ENCODE peak calls at places on chromosome 21, in six cellular contexts. V is midbrain; X is stimulated activated CD4-positive, alpha-beta T cell treated with anti-CD3 and anti-CD28 coated beads, Interleukin-1b, Interleukin-23, amount 100 ng/mL, for 24 hours; L is anterior cingulate cortex; W is pons; F is iPS DF 19.7. D is an unnamed sample.

GRCh38 chr21:45545691-45546531 is 3.7 kb upstream of the SLC19A1 start:
- DNase-seq in V (no peak), L (no peak), F (no peak), X (no peak), W (no peak), D (no peak)

GRCh38 chr21:35226960-35227741 is 178.0 kb upstream of the RUNX1 start:
- DNase-seq in X (peak), F (no peak), V (no peak), W (no peak), L (no peak), D (no peak)

GRCh38 chr21:37281993-37282392 is 14.9 kb upstream of the VPS26C start:
- DNase-seq in F (no peak), W (no peak), V (no peak), X (no peak), L (no peak), D (no peak)

GRCh38 chr21:32771134-32771523 is 426 bp downstream of the PAXBP1 start:
- DNase-seq in V (no peak), L (no peak), F (no peak), X (peak), W (no peak), D (no peak)

GRCh38 chr21:42156690-42157605 is 62.0 kb upstream of the ABCG1 start:
- DNase-seq in L (peak), F (no peak), X (no peak), W (peak), V (peak), D (no peak)

GRCh38 chr21:41124626-41125240 is 43.2 kb upstream of the BACE2 start:
- DNase-seq in X (no peak), L (no peak), W (no peak), V (no peak), F (no peak), D (no peak)

GRCh38 chr21:27759820-27760219 is 792.9 kb upstream of the ADAMTS5 start:
- DNase-seq in W (no peak), F (no peak), V (no peak), X (no peak), L (no peak), D (no peak)

GRCh38 chr21:39385299-39386145 is 36.6 kb upstream of the HMGN1 start:
- DNase-seq in L (peak), X (peak), V (peak), F (no peak), W (peak), D (no peak)

GRCh38 chr21:31866077-31866511 is 6.7 kb upstream of the HUNK start:
- DNase-seq in W (peak), F (peak), V (peak), X (peak), L (peak), D (no peak)

GRCh38 chr21:45494851-45495680 is 47.2 kb downstream of the SLC19A1 start:
- DNase-seq in X (no peak), L (no peak), W (no peak), V (no peak), F (no peak), D (no peak)

GRCh38 chr21:19011448-19011847 is 607.9 kb upstream of the TMPRSS15 start:
- DNase-seq in X (no peak), V (no peak), W (no peak), L (no peak), F (no peak), D (no peak)

GRCh38 chr21:35284199-35284598 is 235.1 kb upstream of the RUNX1 start:
- DNase-seq in V (no peak), X (no peak), F (no peak), W (no peak), L (no peak), D (no peak)

GRCh38 chr21:31363720-31364119 is 19.7 kb upstream of the TIAM1 start:
- DNase-seq in W (no peak), L (no peak), V (no peak), X (no peak), F (no peak), D (no peak)

GRCh38 chr21:46661211-46661625 is 25.7 kb downstream of the PRMT2 start:
- DNase-seq in W (peak), L (peak), X (no peak), F (no peak), V (peak), D (no peak)

GRCh38 chr21:42191978-42192595 is 26.9 kb upstream of the ABCG1 start:
- DNase-seq in F (no peak), L (no peak), V (no peak), W (no peak), X (no peak), D (peak)

GRCh38 chr21:45721656-45722055 is 78.1 kb downstream of the PCBP3 start:
- DNase-seq in L (no peak), X (no peak), W (no peak), F (no peak), V (no peak), D (no peak)

GRCh38 chr21:43273708-43274021 is 104.9 kb downstream of the CRYAA start:
- DNase-seq in F (no peak), W (no peak), V (no peak), X (no peak), L (no peak), D (no peak)

GRCh38 chr21:43574741-43575465 is 84.4 kb downstream of the HSF2BP start:
- DNase-seq in W (peak), V (peak), F (no peak), L (no peak), X (no peak), D (no peak)

GRCh38 chr21:39712976-39713375 is 32.0 kb upstream of the IGSF5 start:
- DNase-seq in V (no peak), F (no peak), W (no peak), L (no peak), X (no peak), D (no peak)

GRCh38 chr21:42597487-42598158 is 55.8 kb upstream of the PDE9A start:
- DNase-seq in X (no peak), V (no peak), L (no peak), F (no peak), W (no peak), D (no peak)

GRCh38 chr21:22961248-22961647 is 1963.0 kb downstream of the NCAM2 start:
- DNase-seq in V (no peak), W (no peak), L (no peak), F (no peak), X (no peak), D (no peak)

GRCh38 chr21:29340228-29340627 is 41.5 kb downstream of the BACH1 start:
- DNase-seq in W (no peak), F (no peak), X (no peak), L (no peak), V (no peak), D (no peak)

GRCh38 chr21:35796834-35797233 is 263.5 kb downstream of the SETD4 start:
- DNase-seq in V (peak), F (no peak), W (peak), L (no peak), X (no peak), D (no peak)

GRCh38 chr21:43361127-43361492 is 65.8 kb downstream of the SIK1 start:
- DNase-seq in L (no peak), X (no peak), F (no peak), W (no peak), V (no peak), D (no peak)

GRCh38 chr21:27213328-27213727 is 246.4 kb upstream of the ADAMTS5 start:
- DNase-seq in X (no peak), W (no peak), F (no peak), V (no peak), L (no peak), D (no peak)

GRCh38 chr21:45571641-45572040 is 29.4 kb upstream of the SLC19A1 start:
- DNase-seq in W (no peak), L (no peak), V (no peak), X (no peak), F (no peak), D (no peak)

GRCh38 chr21:36132691-36133090 is 2.2 kb upstream of the CBR3 start:
- DNase-seq in V (no peak), W (no peak), F (no peak), L (no peak), X (no peak), D (no peak)

GRCh38 chr21:46254208-46254975 is 25.8 kb upstream of the LSS start:
- DNase-seq in F (no peak), V (no peak), W (no peak), X (no peak), L (no peak), D (no peak)

GRCh38 chr21:44497641-44498243 is 42.3 kb downstream of the KRTAP10-1 start:
- DNase-seq in F (no peak), W (no peak), L (no peak), X (no peak), V (no peak), D (no peak)

GRCh38 chr21:42939581-42940413 is 14.4 kb upstream of the ERVH48-1 start:
- DNase-seq in F (no peak), X (no peak), L (peak), V (peak), W (peak), D (peak)

GRCh38 chr21:44878053-44878982 is 4.8 kb upstream of the PTTG1IP start:
- DNase-seq in W (peak), L (no peak), F (no peak), X (no peak), V (no peak), D (no peak)

GRCh38 chr21:44736291-44737004 is 25.1 kb upstream of the TSPEAR start:
- DNase-seq in V (no peak), F (no peak), X (no peak), L (no peak), W (no peak), D (no peak)

D was measured in esophagus muscularis mucosa.